ENCODE peak calls at places on chromosomes 13 and 19, in eight cellular contexts. R is activated gamma-delta T cell treated with Interleukin-2 at 50 U/mL for 16 hours; E is NCI-H1436; M is endodermal cell; N is T-helper 2 cell; T is fibroblast of pulmonary artery; F is stimulated activated CD8-positive, alpha-beta memory T cell treated with anti-CD3 and anti-CD28 coated beads, Interleukin-15, amount 100 ng/mL, for 4 hours; O is ACHN. J is an unnamed sample.

GRCh38 chr13:45623516-45624090 is 8.1 kb upstream of the ERICH6B start:
- DNase-seq in R (no peak), E (peak), O (peak), F (no peak), M (no peak), N (no peak), T (peak), J (no peak)

GRCh38 chr19:17215125-17215971 is at the start of gene USE1:
- DNase-seq in R (peak), M (peak), F (peak), E (peak), N (peak), T (peak), O (peak), J (peak)

GRCh38 chr13:30151398-30151797 is 156.0 kb downstream of the KATNAL1 start:
- DNase-seq in R (no peak), N (no peak), T (no peak), F (no peak), M (no peak), E (no peak), O (no peak), J (no peak)

GRCh38 chr13:20188649-20189553 is 3.8 kb downstream of the GJB2 start:
- DNase-seq in R (no peak), O (no peak), M (peak), T (no peak), N (no peak), F (no peak), E (no peak), J (no peak)

GRCh38 chr13:114123876-114124275 is 8.5 kb downstream of the RASA3 start:
- DNase-seq in T (no peak), R (no peak), E (no peak), F (no peak), M (no peak), N (no peak), O (no peak), J (no peak)

GRCh38 chr13:111978536-111978935 is 88.4 kb upstream of the SOX1 start:
- DNase-seq in M (no peak), N (no peak), F (no peak), O (no peak), R (no peak), T (no peak), E (no peak), J (no peak)

GRCh38 chr19:45400192-45400591 is 4.7 kb downstream of the PPP1R13L start:
- DNase-seq in F (no peak), T (no peak), M (peak), N (no peak), R (no peak), O (no peak), E (no peak), J (no peak)

GRCh38 chr13:81683526-81683925 is 1342.6 kb upstream of the SPRY2 start:
- DNase-seq in M (no peak), O (no peak), N (no peak), T (no peak), E (no peak), F (no peak), R (no peak), J (no peak)

GRCh38 chr13:99320693-99321481 is 13.7 kb upstream of the GPR183 start:
- DNase-seq in O (peak), E (no peak), T (peak), N (no peak), R (no peak), M (no peak), F (no peak), J (no peak)

GRCh38 chr19:55683449-55684261 is 8.6 kb downstream of the EPN1 start:
- DNase-seq in E (no peak), O (no peak), F (no peak), R (no peak), T (no peak), M (no peak), N (no peak), J (no peak)

GRCh38 chr19:46902402-46902766 is 41.6 kb downstream of the ARHGAP35 start:
- DNase-seq in M (peak), R (no peak), E (no peak), F (no peak), N (no peak), T (no peak), O (no peak), J (no peak)

GRCh38 chr13:114029866-114030625 is 56.2 kb upstream of the C13orf46 start:
- DNase-seq in E (no peak), F (no peak), T (no peak), O (no peak), R (no peak), M (no peak), N (no peak), J (no peak)

GRCh38 chr13:21717817-21718216 is 46.9 kb downstream of the FGF9 start:
- DNase-seq in O (no peak), N (no peak), R (no peak), M (peak), T (no peak), F (no peak), E (no peak), J (no peak)

GRCh38 chr19:44549507-44549906 is 20.0 kb upstream of the CEACAM20 start:
- DNase-seq in O (no peak), E (no peak), T (no peak), N (no peak), M (no peak), F (no peak), R (no peak), J (no peak)

GRCh38 chr13:113647351-113648217 is 10.4 kb downstream of the ATP4B start:
- DNase-seq in O (peak), T (peak), R (no peak), E (peak), M (peak), F (no peak), N (no peak), J (no peak)

GRCh38 chr13:106493569-106493968 is 41.9 kb downstream of the EFNB2 start:
- DNase-seq in N (no peak), O (no peak), F (no peak), T (no peak), M (no peak), R (no peak), E (no peak), J (peak)

GRCh38 chr19:35704218-35704617 is at the start of gene ZBTB32:
- DNase-seq in T (peak), R (no peak), F (no peak), M (peak), E (no peak), N (no peak), O (no peak), J (no peak)

GRCh38 chr13:42283574-42283973 is 11.6 kb downstream of the AKAP11 start:
- DNase-seq in O (no peak), E (no peak), R (no peak), T (no peak), M (no peak), F (no peak), N (no peak), J (no peak)

GRCh38 chr19:14615628-14616027 is 32.7 kb downstream of the CLEC17A start:
- DNase-seq in M (no peak), T (no peak), F (no peak), E (no peak), N (no peak), R (no peak), O (no peak), J (no peak)

GRCh38 chr19:41427647-41428480 is 690 bp upstream of the B3GNT8 start:
- DNase-seq in N (no peak), F (no peak), R (peak), M (peak), E (no peak), O (no peak), T (no peak), J (peak)

GRCh38 chr13:47299316-47299715 is 402.5 kb upstream of the HTR2A start:
- DNase-seq in O (no peak), F (no peak), N (no peak), M (no peak), R (no peak), E (no peak), T (peak), J (no peak)

GRCh38 chr19:38975861-38976271 is 324 bp upstream of the FBXO17 start:
- DNase-seq in N (no peak), E (no peak), O (peak), M (peak), F (no peak), R (no peak), T (peak), J (no peak)